ENCODE peak calls at places on chromosomes 5 and 9, in four cellular contexts. X, J, U and C are unnamed samples.
A peak's percentile ranks its signal among the peaks of the same experiment; 100 is the strongest.

GRCh38 chr9:91334053-91334452 is 27.7 kb downstream of the AUH start:
- DNase-seq in X (no peak), J (no peak), U (no peak), C (no peak)

GRCh38 chr5:73540192-73540591 is 25.2 kb downstream of the ANKRA2 start:
- DNase-seq in X (peak; percentile 35), J (no peak), U (no peak), C (peak; percentile 50)

GRCh38 chr5:140575309-140575708 is 10.7 kb downstream of the SLC35A4 start:
- DNase-seq in X (peak; percentile 61), J (no peak), U (no peak), C (peak; percentile 76)

GRCh38 chr5:145471831-145472616 is 363.1 kb downstream of the PRELID2 start:
- DNase-seq in X (no peak), J (no peak), U (no peak), C (no peak)

GRCh38 chr5:85268194-85268593 is 883.5 kb upstream of the EDIL3 start:
- DNase-seq in X (no peak), J (no peak), U (no peak), C (no peak)

GRCh38 chr9:125558453-125559084 is 148.4 kb downstream of the MAPKAP1 start:
- DNase-seq in X (peak; percentile 76), J (peak; percentile 33), U (peak; percentile 68), C (peak; percentile 66)

GRCh38 chr5:179605026-179605833 is 18.2 kb downstream of the HNRNPH1 start:
- DNase-seq in X (no peak), J (no peak), U (no peak), C (no peak)

GRCh38 chr5:10596886-10597451 is 33.1 kb downstream of the ANKRD33B start:
- DNase-seq in X (no peak), J (no peak), U (no peak), C (no peak)

GRCh38 chr5:39619161-39619818 is 194.5 kb upstream of the DAB2 start:
- DNase-seq in X (no peak), J (no peak), U (no peak), C (no peak)

GRCh38 chr9:77648458-77649108 is 461 bp upstream of the GNA14 start:
- DNase-seq in X (no peak), J (no peak), U (no peak), C (no peak)

GRCh38 chr5:172090976-172091547 is 84.6 kb upstream of the FBXW11 start:
- DNase-seq in X (no peak), J (no peak), U (no peak), C (no peak)

GRCh38 chr5:57032151-57032551 is 80.2 kb upstream of the MIER3 start:
- DNase-seq in X (peak; percentile 70), J (no peak), U (no peak), C (peak; percentile 20)

GRCh38 chr5:57318251-57318650 is 144.4 kb downstream of the GPBP1 start:
- DNase-seq in X (no peak), J (no peak), U (no peak), C (no peak)

GRCh38 chr9:75111019-75111622 is 22.8 kb downstream of the OSTF1 start:
- DNase-seq in X (no peak), J (no peak), U (no peak), C (no peak)

GRCh38 chr5:172896465-172896864 is 62.4 kb downstream of the ERGIC1 start:
- DNase-seq in X (no peak), J (no peak), U (no peak), C (no peak)

GRCh38 chr5:21806943-21807342 is 1046.2 kb downstream of the CDH12 start:
- DNase-seq in X (no peak), J (no peak), U (no peak), C (no peak)

GRCh38 chr5:13250450-13251291 is 693.8 kb downstream of the DNAH5 start:
- DNase-seq in X (peak; percentile 19), J (no peak), U (peak; percentile 20), C (peak; percentile 13)

GRCh38 chr5:52837068-52837467 is 49.4 kb downstream of the ITGA1 start:
- DNase-seq in X (no peak), J (no peak), U (no peak), C (no peak)

GRCh38 chr9:14960881-14961280 is 50.7 kb upstream of the FREM1 start:
- DNase-seq in X (no peak), J (no peak), U (no peak), C (no peak)

GRCh38 chr5:148998174-148998797 is 64.6 kb downstream of the SH3TC2 start:
- DNase-seq in X (peak; percentile 65), J (no peak), U (peak; percentile 38), C (peak; percentile 38)

GRCh38 chr5:175047048-175047447 is 322.7 kb downstream of the MSX2 start:
- DNase-seq in X (no peak), J (no peak), U (no peak), C (no peak)

GRCh38 chr5:139482050-139482889 is at the start of gene STING1:
- DNase-seq in X (no peak), J (peak; percentile 41), U (peak; percentile 66), C (peak; percentile 63)

GRCh38 chr5:81787843-81788242 is 36.9 kb upstream of the SSBP2 start:
- DNase-seq in X (peak; percentile 36), J (no peak), U (no peak), C (no peak)

GRCh38 chr9:75071530-75072122 is 16.3 kb downstream of the NMRK1 start:
- DNase-seq in X (no peak), J (no peak), U (no peak), C (no peak)

GRCh38 chr5:136070486-136071285 is 41.9 kb downstream of the TGFBI start:
- DNase-seq in X (no peak), J (no peak), U (no peak), C (no peak)

GRCh38 chr9:4837126-4837767 is 44.5 kb downstream of the RCL1 start:
- DNase-seq in X (no peak), J (no peak), U (no peak), C (peak; percentile 30)

GRCh38 chr5:31523041-31523440 is 8.9 kb downstream of the DROSHA start:
- DNase-seq in X (no peak), J (no peak), U (no peak), C (no peak)

GRCh38 chr5:115455241-115455640 is 89.3 kb downstream of the FEM1C start:
- DNase-seq in X (peak; percentile 17), J (no peak), U (no peak), C (no peak)

GRCh38 chr5:180142008-180142803 is 66.8 kb downstream of the RASGEF1C start:
- DNase-seq in X (no peak), J (no peak), U (no peak), C (no peak)

GRCh38 chr9:35726876-35727438 is 5.0 kb downstream of the TLN1 start:
- DNase-seq in X (peak; percentile 49), J (no peak), U (no peak), C (peak; percentile 35)
- TF ChIP-seq PBX3 in X (no peak), J (no peak), U (no peak), C (no peak)

GRCh38 chr5:76617675-76618074 is 5.5 kb downstream of the F2RL2 start:
- DNase-seq in X (peak; percentile 25), J (no peak), U (no peak), C (no peak)
- TF ChIP-seq PBX3 in X (no peak), J (no peak), U (peak; percentile 41), C (no peak)

GRCh38 chr9:93316726-93317494 is 133.0 kb downstream of the WNK2 start:
- DNase-seq in X (no peak), J (no peak), U (no peak), C (no peak)
- TF ChIP-seq PBX3 in X (no peak), J (no peak), U (no peak), C (no peak)

GRCh38 chr5:141840826-141841360 is 37.3 kb downstream of the PCDH1 start:
- DNase-seq in X (no peak), J (no peak), U (peak; percentile 72), C (no peak)

GRCh38 chr5:141841781-141842180 is 36.4 kb downstream of the PCDH1 start:
- DNase-seq in X (no peak), J (no peak), U (no peak), C (no peak)

GRCh38 chr5:141841376-141841775 is 36.8 kb downstream of the PCDH1 start:
- DNase-seq in X (no peak), J (no peak), U (no peak), C (no peak)

GRCh38 chr5:141839015-141839513 is 39.1 kb downstream of the PCDH1 start:
- DNase-seq in X (no peak), J (no peak), U (no peak), C (no peak)

DNA sequence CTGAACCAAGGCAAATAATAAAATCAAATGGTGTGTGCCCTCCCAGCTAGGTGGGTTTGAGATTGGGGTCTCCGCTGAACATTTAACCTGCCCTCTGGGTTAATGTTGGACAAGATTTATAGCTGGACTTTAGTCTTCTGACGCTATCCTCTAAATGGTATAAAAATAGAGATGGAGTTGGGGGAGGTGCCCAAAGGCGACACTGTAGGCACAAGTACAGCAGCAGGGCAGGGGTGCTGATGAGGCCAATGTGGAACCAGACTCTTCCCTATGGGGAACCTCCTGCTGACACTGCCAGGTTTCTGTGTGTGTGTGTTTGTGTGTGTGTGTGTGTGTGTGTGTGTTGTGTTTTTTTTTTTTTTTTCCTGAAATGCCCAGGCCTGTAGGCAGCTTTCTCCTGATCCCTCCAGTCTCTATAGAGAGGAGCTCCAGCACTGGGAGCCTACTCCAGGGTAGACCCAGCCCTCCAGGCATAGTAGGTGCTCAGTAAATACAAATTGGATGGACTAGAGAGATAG is 37.9 kb downstream of the PCDH1 start:
- DNase-seq in X (no peak), J (no peak), U (no peak), C (no peak)
- TF ChIP-seq PBX3 in X (no peak), J (no peak), U (no peak), C (no peak)